ENCODE peak calls at places on chromosomes 2 and 18, in four cellular contexts. H is neural crest cell, Z is activated B cell treated with CpG ODN at 0.5 μM for 24 hours, P is EL. A is an unnamed sample.

GRCh38 chr2:199460101-199460671 is 2.4 kb upstream of the SATB2 start:
- DNase-seq in H (no peak), Z (no peak), P (peak; percentile 48), A (no peak)

GRCh38 chr18:63255435-63255834 is 64.1 kb downstream of the BCL2 start:
- DNase-seq in H (no peak), Z (no peak), P (no peak), A (no peak)

GRCh38 chr2:218322756-218323525 is 30.6 kb upstream of the TMBIM1 start:
- DNase-seq in H (peak; percentile 66), Z (peak; percentile 65), P (peak; percentile 78), A (peak; percentile 91)

GRCh38 chr2:160876029-160876428 is 284.2 kb upstream of the TANK start:
- DNase-seq in H (no peak), Z (no peak), P (no peak), A (peak; percentile 8)

GRCh38 chr2:218026676-218027425 is 24.1 kb upstream of the TNS1 start:
- DNase-seq in H (no peak), Z (no peak), P (no peak), A (peak; percentile 5)

GRCh38 chr18:8499810-8500663 is 109.2 kb upstream of the RAB12 start:
- DNase-seq in H (no peak), Z (no peak), P (no peak), A (no peak)

GRCh38 chr2:233700028-233700635 is 7.4 kb downstream of the UGT1A6 start:
- DNase-seq in H (no peak), Z (no peak), P (no peak), A (peak; percentile 95)

GRCh38 chr2:16253291-16253690 is 312.9 kb downstream of the MYCN start:
- DNase-seq in H (no peak), Z (no peak), P (no peak), A (no peak)

GRCh38 chr2:158923180-158923594 is 45.3 kb upstream of the TANC1 start:
- DNase-seq in H (no peak), Z (no peak), P (peak; percentile 50), A (peak; percentile 75)

GRCh38 chr2:3107567-3107966 is 270.1 kb downstream of the EIPR1 start:
- DNase-seq in H (no peak), Z (no peak), P (no peak), A (no peak)

GRCh38 chr2:168135121-168135520 is 112.3 kb downstream of the STK39 start:
- DNase-seq in H (no peak), Z (no peak), P (no peak), A (no peak)

GRCh38 chr2:49619804-49620203 is 465.5 kb upstream of the FSHR start:
- DNase-seq in H (no peak), Z (no peak), P (no peak), A (peak; percentile 18)

GRCh38 chr2:96205238-96205637 is 3.4 kb downstream of the STARD7 start:
- DNase-seq in H (no peak), Z (no peak), P (no peak), A (no peak)

GRCh38 chr2:43610361-43610760 is 14.5 kb upstream of the THADA start:
- DNase-seq in H (no peak), Z (no peak), P (no peak), A (no peak)

GRCh38 chr2:216681683-216682082 is 13.7 kb downstream of the IGFBP5 start:
- DNase-seq in H (no peak), Z (no peak), P (no peak), A (no peak)

GRCh38 chr2:12070581-12070980 is 324.1 kb downstream of the LPIN1 start:
- DNase-seq in H (no peak), Z (no peak), P (peak; percentile 72), A (no peak)

GRCh38 chr2:122960727-122961641 is 1064.1 kb upstream of the CNTNAP5 start:
- DNase-seq in H (no peak), Z (no peak), P (no peak), A (no peak)

GRCh38 chr2:46150445-46150970 is 146.7 kb upstream of the EPAS1 start:
- DNase-seq in H (no peak), Z (no peak), P (no peak), A (no peak)

GRCh38 chr2:136482966-136483365 is 282.4 kb upstream of the THSD7B start:
- DNase-seq in H (no peak), Z (no peak), P (no peak), A (no peak)

GRCh38 chr2:175256806-175257585 is 75.5 kb upstream of the ATP5MC3 start:
- DNase-seq in H (no peak), Z (no peak), P (no peak), A (no peak)

GRCh38 chr2:129891341-129892320 is 87.8 kb upstream of the RAB6C start:
- DNase-seq in H (no peak), Z (no peak), P (no peak), A (no peak)

GRCh38 chr2:68193144-68193543 is 35.5 kb downstream of the PNO1 start:
- DNase-seq in H (no peak), Z (no peak), P (no peak), A (no peak)

GRCh38 chr2:45382744-45383143 is 228.3 kb downstream of the SRBD1 start:
- DNase-seq in H (no peak), Z (no peak), P (peak; percentile 37), A (no peak)

GRCh38 chr2:80126596-80127189 is 177.9 kb downstream of the LRRTM1 start:
- DNase-seq in H (no peak), Z (no peak), P (peak; percentile 29), A (no peak)

GRCh38 chr18:26520974-26521373 is 27.4 kb downstream of the KCTD1 start:
- DNase-seq in H (no peak), Z (no peak), P (no peak), A (no peak)

GRCh38 chr2:55992465-55992864 is 68.9 kb upstream of the EFEMP1 start:
- DNase-seq in H (no peak), Z (no peak), P (peak; percentile 99), A (no peak)

GRCh38 chr18:39698436-39698835 is 2132.8 kb upstream of the CELF4 start:
- DNase-seq in H (no peak), Z (no peak), P (no peak), A (no peak)

GRCh38 chr2:102190425-102191107 is 3.7 kb downstream of the IL1RL2 start:
- DNase-seq in H (no peak), Z (no peak), P (no peak), A (no peak)

GRCh38 chr2:206981739-206982336 is 42.5 kb downstream of the CPO start:
- DNase-seq in H (peak; percentile 64), Z (peak; percentile 18), P (peak; percentile 70), A (peak; percentile 83)

GRCh38 chr2:88735133-88735532 is 43.7 kb downstream of the RPIA start:
- DNase-seq in H (peak; percentile 3), Z (no peak), P (no peak), A (no peak)

GRCh38 chr2:46847185-46847710 is 68.4 kb downstream of the MCFD2 start:
- DNase-seq in H (no peak), Z (no peak), P (peak; percentile 88), A (no peak)

GRCh38 chr2:191637182-191638078 is 40.5 kb upstream of the NABP1 start:
- DNase-seq in H (no peak), Z (no peak), P (peak; percentile 61), A (no peak)

GRCh38 chr18:48313803-48314202 is 95.4 kb downstream of the ZBTB7C start:
- DNase-seq in H (no peak), Z (no peak), P (no peak), A (no peak)

GRCh38 chr2:38203455-38203810 is 127.5 kb upstream of the CYP1B1 start:
- DNase-seq in H (no peak), Z (no peak), P (no peak), A (no peak)

GRCh38 chr18:24917767-24918166 is 434.2 kb downstream of the ZNF521 start:
- DNase-seq in H (no peak), Z (no peak), P (no peak), A (no peak)

GRCh38 chr2:143901185-143901842 is 618.6 kb downstream of the ZEB2 start:
- DNase-seq in H (no peak), Z (no peak), P (peak; percentile 88), A (no peak)

GRCh38 chr2:206276169-206276927 is 1.9 kb downstream of the ZDBF2 start:
- DNase-seq in H (no peak), Z (no peak), P (no peak), A (no peak)

GRCh38 chr2:99697811-99698568 is 208.2 kb upstream of the REV1 start:
- DNase-seq in H (no peak), Z (no peak), P (peak; percentile 94), A (no peak)

A was measured in HAP-1.